ENCODE peak calls at places on chromosome X, in eight cellular contexts. One of them, this sample, is unnamed.
A peak's percentile ranks its signal among the peaks of the same experiment; 100 is the strongest.

GRCh38 chrX:44105228-44105913 is 132.2 kb upstream of the NDP start:
- DNase-seq in NCI-H1092 treated with DMSO at 0.1 percent for 48 hours: no peak
- DNase-seq in lung: no peak
- DNase-seq in ovary: no peak
- DNase-seq in T-helper 2 cell: no peak
- DNase-seq in fibroblast of the conjunctiva: no peak
- DNase-seq in NCI-H1417: no peak
- DNase-seq in lower lobe of right lung: no peak
- DNase-seq in this sample: no peak

GRCh38 chrX:134174859-134175258 is 62.1 kb upstream of the CCDC160 start:
- DNase-seq in NCI-H1092 treated with DMSO at 0.1 percent for 48 hours: no peak
- DNase-seq in lung: no peak
- DNase-seq in ovary: no peak
- DNase-seq in T-helper 2 cell: no peak
- DNase-seq in fibroblast of the conjunctiva: no peak
- DNase-seq in NCI-H1417: no peak
- DNase-seq in lower lobe of right lung: no peak
- DNase-seq in this sample: no peak

GRCh38 chrX:71667328-71668247 is at the start of gene LOC101059915:
- DNase-seq in NCI-H1092 treated with DMSO at 0.1 percent for 48 hours: no peak
- DNase-seq in lung: peak; percentile 22
- DNase-seq in ovary: no peak
- DNase-seq in T-helper 2 cell: no peak
- DNase-seq in fibroblast of the conjunctiva: no peak
- DNase-seq in NCI-H1417: no peak
- DNase-seq in lower lobe of right lung: no peak
- DNase-seq in this sample: no peak

GRCh38 chrX:154401045-154401799 is 3.0 kb downstream of the RPL10 start:
- DNase-seq in NCI-H1092 treated with DMSO at 0.1 percent for 48 hours: no peak
- DNase-seq in lung: no peak
- DNase-seq in ovary: peak; percentile 7
- DNase-seq in T-helper 2 cell: peak; percentile 10
- DNase-seq in fibroblast of the conjunctiva: no peak
- DNase-seq in NCI-H1417: no peak
- DNase-seq in lower lobe of right lung: no peak
- DNase-seq in this sample: no peak

GRCh38 chrX:150664290-150664689 is 28.9 kb upstream of the MTMR1 start:
- DNase-seq in NCI-H1092 treated with DMSO at 0.1 percent for 48 hours: peak; percentile 92
- DNase-seq in lung: peak; percentile 54
- DNase-seq in ovary: peak; percentile 9
- DNase-seq in T-helper 2 cell: no peak
- DNase-seq in fibroblast of the conjunctiva: no peak
- DNase-seq in NCI-H1417: peak; percentile 94
- DNase-seq in lower lobe of right lung: peak; percentile 58
- DNase-seq in this sample: no peak

GRCh38 chrX:104972737-104973136 is 247.8 kb downstream of the TEX13A start:
- DNase-seq in NCI-H1092 treated with DMSO at 0.1 percent for 48 hours: no peak
- DNase-seq in lung: no peak
- DNase-seq in ovary: no peak
- DNase-seq in T-helper 2 cell: no peak
- DNase-seq in fibroblast of the conjunctiva: no peak
- DNase-seq in NCI-H1417: no peak
- DNase-seq in lower lobe of right lung: no peak
- DNase-seq in this sample: no peak

GRCh38 chrX:40646489-40647306 is 663 bp downstream of the CXorf38 start:
- DNase-seq in NCI-H1092 treated with DMSO at 0.1 percent for 48 hours: no peak
- DNase-seq in lung: peak; percentile 36
- DNase-seq in ovary: peak; percentile 34
- DNase-seq in T-helper 2 cell: peak; percentile 25
- DNase-seq in fibroblast of the conjunctiva: no peak
- DNase-seq in NCI-H1417: no peak
- DNase-seq in lower lobe of right lung: peak; percentile 66
- DNase-seq in this sample: peak; percentile 37

GRCh38 chrX:4560192-4560591 is 846.7 kb upstream of the PRKX start:
- DNase-seq in NCI-H1092 treated with DMSO at 0.1 percent for 48 hours: no peak
- DNase-seq in lung: no peak
- DNase-seq in ovary: no peak
- DNase-seq in T-helper 2 cell: no peak
- DNase-seq in fibroblast of the conjunctiva: no peak
- DNase-seq in NCI-H1417: no peak
- DNase-seq in lower lobe of right lung: no peak
- DNase-seq in this sample: no peak

GRCh38 chrX:81890476-81890875 is 688.6 kb downstream of the SH3BGRL start:
- DNase-seq in NCI-H1092 treated with DMSO at 0.1 percent for 48 hours: no peak
- DNase-seq in lung: no peak
- DNase-seq in ovary: no peak
- DNase-seq in T-helper 2 cell: no peak
- DNase-seq in fibroblast of the conjunctiva: no peak
- DNase-seq in NCI-H1417: no peak
- DNase-seq in lower lobe of right lung: no peak
- DNase-seq in this sample: no peak

GRCh38 chrX:115367455-115367854 is 77.9 kb downstream of the LUZP4 start:
- DNase-seq in NCI-H1092 treated with DMSO at 0.1 percent for 48 hours: no peak
- DNase-seq in lung: no peak
- DNase-seq in ovary: no peak
- DNase-seq in T-helper 2 cell: no peak
- DNase-seq in fibroblast of the conjunctiva: no peak
- DNase-seq in NCI-H1417: no peak
- DNase-seq in lower lobe of right lung: no peak
- DNase-seq in this sample: peak; percentile 47

GRCh38 chrX:15977644-15978043 is 123.0 kb upstream of the AP1S2 start:
- DNase-seq in NCI-H1092 treated with DMSO at 0.1 percent for 48 hours: no peak
- DNase-seq in lung: no peak
- DNase-seq in ovary: no peak
- DNase-seq in T-helper 2 cell: no peak
- DNase-seq in fibroblast of the conjunctiva: no peak
- DNase-seq in NCI-H1417: no peak
- DNase-seq in lower lobe of right lung: no peak
- DNase-seq in this sample: no peak

GRCh38 chrX:46620505-46620904 is 46.9 kb downstream of the CHST7 start:
- DNase-seq in NCI-H1092 treated with DMSO at 0.1 percent for 48 hours: no peak
- DNase-seq in lung: no peak
- DNase-seq in ovary: no peak
- DNase-seq in T-helper 2 cell: no peak
- DNase-seq in fibroblast of the conjunctiva: no peak
- DNase-seq in NCI-H1417: no peak
- DNase-seq in lower lobe of right lung: no peak
- DNase-seq in this sample: no peak

GRCh38 chrX:109270580-109271484 is 211.1 kb downstream of the GUCY2F start:
- DNase-seq in NCI-H1092 treated with DMSO at 0.1 percent for 48 hours: no peak
- DNase-seq in lung: peak; percentile 33
- DNase-seq in ovary: no peak
- DNase-seq in T-helper 2 cell: no peak
- DNase-seq in fibroblast of the conjunctiva: no peak
- DNase-seq in NCI-H1417: no peak
- DNase-seq in lower lobe of right lung: peak; percentile 41
- DNase-seq in this sample: no peak

GRCh38 chrX:124426824-124427223 is 80.5 kb downstream of the SH2D1A start:
- DNase-seq in NCI-H1092 treated with DMSO at 0.1 percent for 48 hours: no peak
- DNase-seq in lung: no peak
- DNase-seq in ovary: no peak
- DNase-seq in T-helper 2 cell: no peak
- DNase-seq in fibroblast of the conjunctiva: no peak
- DNase-seq in NCI-H1417: no peak
- DNase-seq in lower lobe of right lung: no peak
- DNase-seq in this sample: no peak

GRCh38 chrX:15143050-15143824 is 126.6 kb downstream of the ASB9 start:
- DNase-seq in NCI-H1092 treated with DMSO at 0.1 percent for 48 hours: peak; percentile 69
- DNase-seq in lung: peak; percentile 36
- DNase-seq in ovary: no peak
- DNase-seq in T-helper 2 cell: no peak
- DNase-seq in fibroblast of the conjunctiva: peak; percentile 20
- DNase-seq in NCI-H1417: peak; percentile 26
- DNase-seq in lower lobe of right lung: peak; percentile 43
- DNase-seq in this sample: peak; percentile 31

GRCh38 chrX:153055827-153056748 is at the start of gene PNMA3:
- DNase-seq in NCI-H1092 treated with DMSO at 0.1 percent for 48 hours: peak; percentile 15
- DNase-seq in lung: no peak
- DNase-seq in ovary: no peak
- DNase-seq in T-helper 2 cell: no peak
- DNase-seq in fibroblast of the conjunctiva: no peak
- DNase-seq in NCI-H1417: no peak
- DNase-seq in lower lobe of right lung: no peak
- DNase-seq in this sample: no peak